ENCODE peak calls at places on chromosomes 7 and 10, in eight cellular contexts. W is H7, G is DMS153, S is cardiac septum, J is GM12864, X is GM06990, Q is NCI-H1105 treated with DMSO at 0.1 percent for 48 hours, P is heart left ventricle. E is an unnamed sample.

GRCh38 chr7:66597472-66597871 is 31.2 kb upstream of the KCTD7 start:
- DNase-seq in P (no peak), J (no peak), X (no peak), Q (no peak), G (no peak), S (no peak), W (no peak), E (no peak)

GRCh38 chr7:83976302-83976701 is 218.3 kb downstream of the SEMA3A start:
- DNase-seq in S (no peak), G (no peak), W (peak; percentile 11), P (no peak), J (no peak), X (no peak), Q (peak; percentile 49), E (no peak)

GRCh38 chr10:47024399-47025252 is 113.4 kb downstream of the PTPN20 start:
- DNase-seq in Q (peak; percentile 36), X (peak; percentile 28), G (peak; percentile 6), W (peak; percentile 94), J (peak; percentile 29), P (no peak), S (peak; percentile 80), E (peak; percentile 79)

GRCh38 chr7:53800746-53801145 is 741.4 kb upstream of the VSTM2A start:
- DNase-seq in J (no peak), P (no peak), S (no peak), X (no peak), G (no peak), Q (no peak), W (peak; percentile 11), E (no peak)

GRCh38 chr7:15305002-15305600 is 256.7 kb downstream of the AGMO start:
- DNase-seq in G (peak; percentile 36), J (no peak), S (no peak), X (no peak), W (no peak), Q (peak; percentile 63), P (no peak), E (peak; percentile 48)

GRCh38 chr10:35876248-35876647 is 234.2 kb upstream of the FZD8 start:
- DNase-seq in G (no peak), X (no peak), P (no peak), S (no peak), W (no peak), J (no peak), Q (no peak), E (no peak)

GRCh38 chr10:61992059-61992460 is 90.6 kb downstream of the ARID5B start:
- DNase-seq in G (no peak), X (no peak), P (no peak), S (no peak), Q (no peak), W (no peak), J (no peak), E (no peak)

GRCh38 chr7:100435401-100436304 is 644 bp downstream of the PPP1R35 start:
- DNase-seq in S (no peak), W (peak; percentile 87), X (peak; percentile 68), P (peak; percentile 68), Q (peak; percentile 23), G (no peak), J (no peak), E (peak; percentile 47)

GRCh38 chr7:74032191-74032490 is 4.2 kb downstream of the ELN start:
- DNase-seq in Q (no peak), P (no peak), S (no peak), J (no peak), X (no peak), W (no peak), G (no peak), E (no peak)

GRCh38 chr10:77114181-77114821 is 523.3 kb downstream of the KCNMA1 start:
- DNase-seq in J (no peak), X (no peak), S (no peak), P (no peak), Q (no peak), G (no peak), W (peak; percentile 48), E (no peak)

GRCh38 chr7:14834456-14834855 is 68.1 kb downstream of the DGKB start:
- DNase-seq in X (no peak), J (no peak), S (no peak), P (no peak), W (no peak), Q (no peak), G (no peak), E (no peak)

GRCh38 chr7:41869091-41869490 is 166.2 kb upstream of the INHBA start:
- DNase-seq in Q (no peak), S (no peak), G (no peak), P (no peak), J (no peak), X (no peak), W (no peak), E (no peak)

GRCh38 chr10:101113890-101114403 is 17.2 kb upstream of the TLX1 start:
- DNase-seq in X (no peak), P (no peak), J (no peak), Q (no peak), G (no peak), S (no peak), W (no peak), E (no peak)

GRCh38 chr7:47170516-47170915 is 411.4 kb downstream of the TNS3 start:
- DNase-seq in P (no peak), W (no peak), G (no peak), J (no peak), X (no peak), S (no peak), Q (no peak), E (no peak)

GRCh38 chr7:47497367-47498096 is 84.4 kb downstream of the TNS3 start:
- DNase-seq in W (no peak), S (no peak), Q (no peak), G (peak; percentile 55), X (peak; percentile 60), P (no peak), J (peak; percentile 83), E (no peak)

GRCh38 chr7:112137141-112138101 is 68.8 kb downstream of the DOCK4 start:
- DNase-seq in Q (no peak), S (no peak), J (no peak), X (no peak), W (no peak), G (no peak), P (no peak), E (peak; percentile 24)

GRCh38 chr7:116431783-116432182 is 67.8 kb upstream of the CAV2 start:
- DNase-seq in G (no peak), Q (no peak), J (no peak), W (no peak), P (no peak), S (no peak), X (no peak), E (no peak)

GRCh38 chr7:131096267-131096927 is 231.3 kb upstream of the MKLN1 start:
- DNase-seq in W (no peak), J (no peak), P (no peak), Q (no peak), S (no peak), G (no peak), X (no peak), E (no peak)

GRCh38 chr10:72121389-72121788 is 33.0 kb upstream of the SPOCK2 start:
- DNase-seq in W (no peak), S (no peak), X (no peak), P (no peak), J (no peak), G (no peak), Q (no peak), E (no peak)

GRCh38 chr10:43801137-43801536 is 152.5 kb upstream of the ZNF32 start:
- DNase-seq in X (no peak), P (no peak), S (no peak), Q (no peak), G (no peak), W (no peak), J (no peak), E (no peak)

GRCh38 chr7:2191026-2191425 is 41.7 kb downstream of the MAD1L1 start:
- DNase-seq in Q (no peak), X (no peak), G (peak; percentile 83), J (no peak), W (no peak), P (no peak), S (no peak), E (no peak)

GRCh38 chr10:33139191-33139646 is 181.2 kb upstream of the ITGB1 start:
- DNase-seq in W (no peak), X (no peak), Q (no peak), P (no peak), S (no peak), G (peak; percentile 26), J (no peak), E (no peak)

GRCh38 chr7:94391716-94392390 is 2.8 kb upstream of the COL1A2 start:
- DNase-seq in P (no peak), X (peak; percentile 11), W (peak; percentile 36), G (no peak), Q (no peak), J (no peak), S (no peak), E (peak; percentile 24)

GRCh38 chr10:91689731-91690168 is 56.9 kb upstream of the PPP1R3C start:
- DNase-seq in S (no peak), G (no peak), J (no peak), W (no peak), Q (no peak), X (no peak), P (no peak), E (no peak)

GRCh38 chr7:25383402-25383801 is 155.1 kb upstream of the NPVF start:
- DNase-seq in G (no peak), P (no peak), W (no peak), Q (no peak), S (no peak), J (no peak), X (no peak), E (no peak)

GRCh38 chr10:110864662-110865140 is 7.0 kb upstream of the PDCD4 start:
- DNase-seq in Q (no peak), X (peak; percentile 67), G (peak; percentile 56), P (no peak), J (peak; percentile 94), W (no peak), S (no peak), E (no peak)

GRCh38 chr10:126905776-126906703 is 812 bp downstream of the DOCK1 start:
- DNase-seq in Q (no peak), X (no peak), S (peak; percentile 77), P (peak; percentile 74), G (no peak), W (peak; percentile 91), J (no peak), E (peak; percentile 60)

GRCh38 chr10:31619410-31620095 is 300.5 kb downstream of the ZEB1 start:
- DNase-seq in W (peak; percentile 33), X (no peak), P (no peak), J (no peak), S (no peak), Q (no peak), G (no peak), E (no peak)

GRCh38 chr7:38630720-38631673 is at the start of gene AMPH:
- DNase-seq in J (no peak), W (peak; percentile 89), P (peak; percentile 87), S (peak; percentile 81), Q (peak; percentile 73), X (no peak), G (peak; percentile 43), E (peak; percentile 84)

GRCh38 chr10:80608706-80609105 is 71.0 kb downstream of the SH2D4B start:
- DNase-seq in P (no peak), G (no peak), Q (no peak), S (no peak), X (no peak), W (no peak), J (no peak), E (no peak)

GRCh38 chr7:148772297-148773089 is 73.8 kb downstream of the CUL1 start:
- DNase-seq in S (no peak), X (no peak), W (no peak), G (no peak), Q (no peak), P (no peak), J (no peak), E (no peak)

GRCh38 chr10:97434055-97434454 is 8.1 kb downstream of the PGAM1 start:
- DNase-seq in P (no peak), Q (no peak), X (no peak), G (no peak), S (no peak), W (no peak), J (no peak), E (no peak)

GRCh38 chr10:108090476-108091215 is 926.1 kb upstream of the SORCS1 start:
- DNase-seq in X (no peak), Q (no peak), W (no peak), G (no peak), P (no peak), S (peak; percentile 70), J (no peak), E (no peak)

GRCh38 chr10:68233045-68233444 is 1.1 kb upstream of the ATOH7 start:
- DNase-seq in J (no peak), P (no peak), W (no peak), X (no peak), G (no peak), Q (no peak), S (no peak), E (no peak)

E was measured in WTC11.